ENCODE peak calls at places on chromosome 22, in nine cellular contexts. Z, D, I, Q, V, J, O, P and W are unnamed samples.

GRCh38 chr22:31556627-31557203 is 60.4 kb downstream of the SFI1 start:
- DNase-seq in Z (no peak), D (peak; percentile 60), I (no peak), Q (peak; percentile 18), V (peak; percentile 38), J (no peak), O (no peak), P (peak; percentile 11), W (no peak)

GRCh38 chr22:39422721-39423120 is 23.1 kb downstream of the TAB1 start:
- DNase-seq in Z (no peak), D (no peak), I (no peak), Q (no peak), V (no peak), J (no peak), O (no peak), P (no peak), W (no peak)

GRCh38 chr22:41857160-41857859 is 24.4 kb downstream of the SREBF2 start:
- DNase-seq in Z (no peak), D (peak; percentile 91), I (peak; percentile 62), Q (peak; percentile 68), V (peak; percentile 84), J (peak; percentile 71), O (no peak), P (peak; percentile 88), W (peak; percentile 62)

GRCh38 chr22:36373258-36373579 is 14.5 kb downstream of the MYH9 start:
- DNase-seq in Z (no peak), D (peak; percentile 68), I (no peak), Q (no peak), V (no peak), J (no peak), O (no peak), P (no peak), W (no peak)

GRCh38 chr22:37121887-37122591 is 12.5 kb upstream of the TMPRSS6 start:
- DNase-seq in Z (no peak), D (peak; percentile 37), I (no peak), Q (no peak), V (peak; percentile 89), J (peak; percentile 28), O (no peak), P (peak; percentile 84), W (peak; percentile 90)

GRCh38 chr22:24059121-24059520 is 48.0 kb downstream of the CABIN1 start:
- DNase-seq in Z (peak; percentile 33), D (no peak), I (no peak), Q (no peak), V (no peak), J (peak; percentile 99), O (peak; percentile 57), P (no peak), W (no peak)

GRCh38 chr22:19747574-19747973 is 13.0 kb upstream of the TBX1 start:
- DNase-seq in Z (no peak), D (no peak), I (peak; percentile 44), Q (no peak), V (no peak), J (no peak), O (no peak), P (no peak), W (no peak)

GRCh38 chr22:36439481-36440271 is 41.8 kb downstream of the TXN2 start:
- DNase-seq in Z (no peak), D (no peak), I (no peak), Q (peak; percentile 85), V (no peak), J (peak; percentile 96), O (no peak), P (peak; percentile 83), W (no peak)

GRCh38 chr22:46660604-46661201 is 40.5 kb downstream of the GRAMD4 start:
- DNase-seq in Z (no peak), D (peak; percentile 53), I (no peak), Q (no peak), V (no peak), J (no peak), O (no peak), P (peak; percentile 10), W (no peak)

GRCh38 chr22:47167056-47167455 is 404.6 kb downstream of the TBC1D22A start:
- DNase-seq in Z (no peak), D (no peak), I (no peak), Q (no peak), V (no peak), J (no peak), O (no peak), P (no peak), W (no peak)

GRCh38 chr22:19941365-19942070 is at the start of the genes COMT and TXNRD2:
- DNase-seq in Z (no peak), D (peak; percentile 70), I (peak; percentile 78), Q (peak; percentile 62), V (peak; percentile 86), J (no peak), O (no peak), P (peak; percentile 54), W (peak; percentile 90)

GRCh38 chr22:23550049-23550650 is 29.9 kb downstream of the IGLL1 start:
- DNase-seq in Z (no peak), D (no peak), I (no peak), Q (no peak), V (no peak), J (no peak), O (no peak), P (no peak), W (no peak)

GRCh38 chr22:37455896-37456295 is 28.6 kb upstream of the ELFN2 start:
- DNase-seq in Z (no peak), D (no peak), I (no peak), Q (no peak), V (no peak), J (peak; percentile 20), O (no peak), P (no peak), W (no peak)

GRCh38 chr22:46884365-46884764 is 121.9 kb downstream of the TBC1D22A start:
- DNase-seq in Z (no peak), D (no peak), I (no peak), Q (no peak), V (no peak), J (no peak), O (no peak), P (no peak), W (no peak)

GRCh38 chr22:29750559-29750958 is 16.2 kb downstream of the ZMAT5 start:
- DNase-seq in Z (no peak), D (no peak), I (no peak), Q (no peak), V (no peak), J (no peak), O (no peak), P (no peak), W (no peak)

GRCh38 chr22:23066200-23067022 is 3.9 kb upstream of the GNAZ start:
- DNase-seq in Z (no peak), D (no peak), I (no peak), Q (no peak), V (no peak), J (no peak), O (no peak), P (no peak), W (no peak)

GRCh38 chr22:48576333-48577013 is 1251.2 kb downstream of the BRD1 start:
- DNase-seq in Z (no peak), D (peak; percentile 32), I (peak; percentile 80), Q (peak; percentile 41), V (no peak), J (peak; percentile 8), O (no peak), P (no peak), W (no peak)

GRCh38 chr22:35367331-35367886 is 13.5 kb upstream of the HMOX1 start:
- DNase-seq in Z (no peak), D (no peak), I (no peak), Q (no peak), V (peak; percentile 66), J (no peak), O (no peak), P (no peak), W (no peak)

GRCh38 chr22:35368386-35368785 is 12.5 kb upstream of the HMOX1 start:
- DNase-seq in Z (no peak), D (no peak), I (no peak), Q (no peak), V (no peak), J (no peak), O (no peak), P (no peak), W (no peak)

GRCh38 chr22:35361001-35361551 is 19.8 kb upstream of the HMOX1 start:
- DNase-seq in Z (no peak), D (no peak), I (no peak), Q (no peak), V (no peak), J (no peak), O (no peak), P (no peak), W (no peak)

GRCh38 chr22:35359380-35360065 is 21.4 kb upstream of the HMOX1 start:
- DNase-seq in Z (no peak), D (no peak), I (no peak), Q (no peak), V (no peak), J (no peak), O (no peak), P (no peak), W (no peak)

DNA sequence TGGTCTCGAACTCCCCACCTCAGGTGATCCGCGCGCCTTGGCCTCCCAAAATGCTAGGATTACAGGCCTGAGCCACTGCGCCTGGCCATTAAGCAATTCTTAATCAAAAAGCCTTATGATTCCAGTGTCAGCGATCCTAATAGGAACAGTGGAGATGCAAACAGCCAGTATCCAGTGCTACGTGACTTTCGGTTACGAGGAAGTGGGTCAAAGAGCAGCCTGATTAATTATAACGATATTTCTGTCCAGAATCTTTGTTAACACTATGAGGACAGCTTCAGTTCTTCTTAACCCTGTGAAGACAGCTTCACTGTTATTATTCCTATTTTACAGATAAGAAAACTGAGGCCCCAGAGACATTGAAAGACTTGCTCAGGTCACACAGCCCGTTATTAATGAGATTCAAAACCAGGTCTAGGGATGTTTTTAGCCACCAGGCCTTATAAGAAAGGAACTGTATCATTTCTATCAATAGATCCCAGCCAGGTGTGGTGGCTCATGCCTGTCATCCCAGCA is 17.3 kb upstream of the HMOX1 start:
- DNase-seq in Z (no peak), D (no peak), I (no peak), Q (no peak), V (no peak), J (no peak), O (no peak), P (no peak), W (no peak)
- TF ChIP-seq CTCF in Z (no peak), D (no peak), I (no peak), Q (no peak), V (no peak), J (no peak), O (no peak), P (no peak), W (no peak)

GRCh38 chr22:35334010-35334409 is 34.3 kb downstream of the TOM1 start:
- DNase-seq in Z (no peak), D (no peak), I (no peak), Q (no peak), V (no peak), J (no peak), O (no peak), P (no peak), W (peak; percentile 47)
- TF ChIP-seq CTCF in Z (no peak), D (no peak), I (no peak), Q (no peak), V (no peak), J (no peak), O (no peak), P (no peak), W (no peak)

GRCh38 chr22:43079742-43080141 is 9.4 kb downstream of the TTLL1 start:
- DNase-seq in Z (no peak), D (no peak), I (no peak), Q (no peak), V (no peak), J (no peak), O (no peak), P (no peak), W (no peak)
- TF ChIP-seq CTCF in Z (no peak), D (no peak), I (no peak), Q (no peak), V (no peak), J (no peak), O (no peak), P (no peak), W (no peak)

GRCh38 chr22:32836286-32836859 is 34.9 kb downstream of the TIMP3 start:
- DNase-seq in Z (no peak), D (peak; percentile 68), I (no peak), Q (peak; percentile 18), V (peak; percentile 7), J (no peak), O (no peak), P (no peak), W (peak; percentile 37)
- TF ChIP-seq CTCF in Z (peak; percentile 47), D (peak; percentile 35), I (peak; percentile 58), Q (peak; percentile 23), V (peak; percentile 33), J (peak; percentile 56), O (no peak), P (peak; percentile 42), W (peak; percentile 14)